ENCODE peak calls at places on chromosomes 4 and X, in four cellular contexts. F is cardiac muscle cell, D is neuronal stem cell, Y is astrocyte. X is an unnamed sample.

GRCh38 chrX:22999696-23000223 is at the start of gene DDX53:
- DNase-seq in F (no peak), Y (no peak), D (no peak), X (no peak)

GRCh38 chr4:149203256-149204001 is 612.2 kb downstream of the IQCM start:
- DNase-seq in F (peak; percentile 79), Y (peak; percentile 71), D (no peak), X (peak; percentile 45)

GRCh38 chr4:185834778-185835177 is 22.8 kb upstream of the SORBS2 start:
- DNase-seq in F (no peak), Y (no peak), D (no peak), X (no peak)

GRCh38 chr4:110208419-110208818 is 10.0 kb upstream of the ELOVL6 start:
- DNase-seq in F (no peak), Y (no peak), D (no peak), X (no peak)

GRCh38 chr4:156193800-156194199 is 240.1 kb upstream of the CTSO start:
- DNase-seq in Y (peak; percentile 43), D (no peak), F (no peak), X (no peak)

GRCh38 chr4:118682928-118683327 is 2.3 kb upstream of the METTL14 start:
- DNase-seq in Y (no peak), D (no peak), F (peak; percentile 14), X (no peak)

GRCh38 chr4:47315346-47315745 is 148.2 kb downstream of the COMMD8 start:
- DNase-seq in Y (peak; percentile 57), D (no peak), F (no peak), X (no peak)

GRCh38 chr4:109118635-109119034 is 183.8 kb downstream of the COL25A1 start:
- DNase-seq in D (no peak), F (no peak), Y (no peak), X (no peak)

GRCh38 chrX:9342581-9343051 is 122.2 kb upstream of the TBL1X start:
- DNase-seq in D (peak; percentile 56), F (peak; percentile 92), Y (peak; percentile 71), X (peak; percentile 61)

GRCh38 chr4:76279462-76279861 is 27.1 kb upstream of the STBD1 start:
- DNase-seq in D (no peak), Y (no peak), F (no peak), X (no peak)

GRCh38 chr4:140163029-140163810 is 9.2 kb upstream of the MAML3 start:
- DNase-seq in F (no peak), D (no peak), Y (peak; percentile 69), X (peak; percentile 5)

GRCh38 chr4:129346760-129347159 is 250.8 kb downstream of the C4orf33 start:
- DNase-seq in F (no peak), Y (no peak), D (no peak), X (no peak)

GRCh38 chrX:40108959-40109287 is 11.2 kb upstream of the BCOR start:
- DNase-seq in D (no peak), Y (peak; percentile 63), F (peak; percentile 80), X (peak; percentile 80)

GRCh38 chr4:157291071-157291470 is 70.5 kb downstream of the GRIA2 start:
- DNase-seq in F (no peak), Y (no peak), D (no peak), X (no peak)

GRCh38 chrX:13571136-13571535 is 1.7 kb downstream of the EGFL6 start:
- DNase-seq in Y (no peak), D (no peak), F (no peak), X (no peak)
- H3K27me3 ChIP-seq in Y (peaks cover 17% of the 10 kb centered on the region), D (peaks cover 20% of the 10 kb centered on the region), F (peaks cover 57% of the 10 kb centered on the region), X (peaks cover 6% of the 10 kb centered on the region)

DNA sequence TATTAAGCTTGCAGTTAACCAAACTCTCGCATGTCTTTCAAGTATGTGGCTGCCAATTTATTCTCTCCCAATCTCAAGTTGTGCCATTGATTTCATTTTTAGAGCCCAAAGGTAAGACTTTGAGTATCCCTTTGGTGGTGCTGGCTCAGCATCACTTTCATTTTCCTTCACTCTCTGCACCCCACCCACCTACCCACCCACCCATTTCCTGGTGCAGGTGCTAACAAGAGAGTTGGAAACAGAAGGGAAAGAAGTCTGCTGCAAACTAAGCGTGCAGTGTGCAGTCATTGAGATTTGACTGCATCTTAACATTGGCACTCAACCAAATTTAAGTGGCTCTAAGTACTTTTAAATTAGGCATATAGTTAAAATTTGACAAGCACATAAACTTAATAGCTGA is 184.4 kb downstream of the KDR start:
- DNase-seq in F (no peak), D (no peak), Y (no peak), X (no peak)
- H3K4me3 ChIP-seq in F (no peak overlapping the region), D (no peak overlapping the region), Y (no peak overlapping the region), X (no peak overlapping the region)

GRCh38 chrX:75786290-75786689 is 1.2 kb upstream of the MAGEE2 start:
- DNase-seq in Y (no peak), D (no peak), F (no peak), X (no peak)

GRCh38 chrX:75781618-75782017 is 3.4 kb downstream of the MAGEE2 start:
- DNase-seq in F (no peak), D (peak; percentile 0), Y (no peak), X (no peak)

DNA sequence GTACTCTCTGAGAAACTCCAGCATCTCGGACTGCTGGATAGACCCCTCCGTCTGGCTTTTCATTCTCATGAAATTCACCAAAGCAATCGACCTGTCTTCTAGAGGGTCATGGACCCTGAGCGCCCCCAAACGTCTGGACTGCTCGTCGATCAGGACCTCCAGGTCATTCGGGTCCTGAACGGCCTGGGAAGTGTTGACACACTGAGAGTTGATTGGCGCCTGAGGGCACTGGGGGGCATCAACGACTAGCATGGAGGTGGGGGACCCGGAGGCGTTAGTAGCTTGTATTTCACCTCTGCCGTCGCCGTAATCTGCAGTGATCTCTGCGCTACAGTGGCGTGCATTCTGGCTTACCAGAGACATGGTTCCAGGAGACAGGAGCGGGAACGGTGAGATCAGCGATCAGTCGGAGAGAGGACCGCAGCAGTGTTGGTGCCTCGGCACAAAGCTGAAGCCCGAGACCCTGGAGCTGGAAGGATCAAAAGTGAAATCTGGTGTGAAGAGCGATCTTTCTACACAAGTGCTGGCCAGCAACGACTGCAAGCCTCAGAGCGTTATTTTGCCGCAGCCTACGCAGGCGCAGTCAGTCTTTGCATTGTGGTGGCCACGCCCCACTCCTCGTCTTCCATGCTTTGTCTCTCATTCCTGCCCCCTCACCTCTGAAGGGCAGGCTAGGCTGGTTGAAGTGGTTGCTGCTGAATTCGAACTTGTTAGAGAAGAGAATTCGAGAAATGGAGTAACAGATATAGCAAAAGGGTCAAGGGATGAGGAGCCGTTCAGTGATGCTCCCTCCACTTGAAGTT is at the start of gene MAGEE2:
- DNase-seq in F (no peak), D (no peak), Y (no peak), X (no peak)
- H3K27me3 ChIP-seq in F (no peaks in the 10 kb centered on the region), D (no peaks in the 10 kb centered on the region), Y (no peaks in the 10 kb centered on the region), X (no peaks in the 10 kb centered on the region)

GRCh38 chr4:16230308-16230707 is 4.0 kb upstream of the TAPT1 start:
- DNase-seq in D (no peak), Y (no peak), F (no peak), X (no peak)

GRCh38 chr4:16227462-16227868 is 1.2 kb upstream of the TAPT1 start:
- DNase-seq in F (peak; percentile 59), Y (peak; percentile 49), D (peak; percentile 8), X (no peak)

GRCh38 chr4:16233569-16234177 is 7.4 kb upstream of the TAPT1 start:
- DNase-seq in F (no peak), D (no peak), Y (no peak), X (no peak)

GRCh38 chr4:16229604-16230003 is 3.3 kb upstream of the TAPT1 start:
- DNase-seq in Y (no peak), D (no peak), F (no peak), X (no peak)

DNA sequence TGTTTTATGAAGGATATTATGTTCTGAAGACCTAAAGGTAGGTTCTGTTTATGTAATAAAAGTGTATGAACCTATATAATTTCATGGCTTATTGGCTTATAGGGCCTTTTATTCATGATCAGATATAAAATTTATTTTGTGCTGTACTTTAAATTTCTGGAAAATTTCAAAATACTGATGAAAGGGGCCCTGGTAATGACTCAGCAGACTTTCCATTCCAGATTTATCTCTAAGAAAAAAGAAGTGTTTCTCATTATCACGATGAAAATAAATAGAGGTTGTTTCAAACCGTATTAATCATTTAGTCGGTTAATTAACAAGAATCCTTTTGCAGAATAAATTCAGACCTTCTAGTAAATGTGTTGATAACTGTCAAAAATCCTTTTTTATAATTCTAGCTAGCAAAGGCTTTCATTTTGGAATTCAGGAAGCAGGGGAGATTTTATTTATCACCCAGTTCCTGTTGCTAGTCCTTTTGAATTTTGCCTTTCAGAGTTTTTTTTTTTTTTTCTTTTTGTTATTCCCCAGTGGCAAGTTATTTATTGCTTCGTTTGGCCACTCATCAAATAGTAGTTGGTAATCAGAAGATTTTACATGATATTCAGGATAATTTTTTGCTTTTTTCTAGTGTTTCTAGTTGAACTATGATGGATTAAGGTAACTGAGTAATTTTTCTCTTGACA is 5.4 kb upstream of the TAPT1 start:
- DNase-seq in D (no peak), F (no peak), Y (no peak), X (no peak)
- H3K4me3 ChIP-seq in D (no peak overlapping the region), F (no peak overlapping the region), Y (no peak overlapping the region), X (no peak overlapping the region)

DNA sequence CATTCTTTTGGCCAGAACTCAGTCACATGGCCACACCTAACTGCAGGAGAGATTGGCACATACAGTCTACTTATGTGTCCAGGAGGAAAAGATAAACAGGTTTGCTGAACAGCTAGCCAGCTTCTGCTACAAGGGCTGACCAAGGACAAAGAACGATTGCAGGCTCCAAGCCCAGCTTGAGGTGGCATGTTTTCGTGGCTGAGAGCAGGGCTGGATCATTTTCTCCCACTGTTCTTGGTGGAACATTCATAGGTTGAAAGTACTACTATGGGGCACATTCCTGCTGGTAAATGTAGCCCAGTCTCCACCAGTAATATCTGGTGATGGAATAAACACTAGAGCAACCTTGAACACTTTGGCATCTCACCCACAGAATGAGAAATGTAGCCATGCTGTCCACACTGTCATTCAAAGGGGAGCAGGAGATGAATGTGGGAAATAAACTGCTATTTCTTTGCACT is 28.3 kb downstream of the NHS start:
- DNase-seq in D (no peak), F (no peak), Y (no peak), X (no peak)
- H3K27me3 ChIP-seq in D (no peaks in the 10 kb centered on the region), F (no peaks in the 10 kb centered on the region), Y (no peaks in the 10 kb centered on the region), X (no peaks in the 10 kb centered on the region)

GRCh38 chr4:86542319-86543027 is 51.6 kb upstream of the PTPN13 start:
- DNase-seq in F (no peak), Y (no peak), D (no peak), X (no peak)

GRCh38 chr4:86544313-86544966 is 49.7 kb upstream of the PTPN13 start:
- DNase-seq in Y (no peak), F (no peak), D (no peak), X (no peak)

GRCh38 chr4:86543080-86543479 is 51.0 kb upstream of the PTPN13 start:
- DNase-seq in F (no peak), D (no peak), Y (no peak), X (no peak)

GRCh38 chr4:86547140-86547539 is 47.0 kb upstream of the PTPN13 start:
- DNase-seq in Y (no peak), D (no peak), F (no peak), X (no peak)

DNA sequence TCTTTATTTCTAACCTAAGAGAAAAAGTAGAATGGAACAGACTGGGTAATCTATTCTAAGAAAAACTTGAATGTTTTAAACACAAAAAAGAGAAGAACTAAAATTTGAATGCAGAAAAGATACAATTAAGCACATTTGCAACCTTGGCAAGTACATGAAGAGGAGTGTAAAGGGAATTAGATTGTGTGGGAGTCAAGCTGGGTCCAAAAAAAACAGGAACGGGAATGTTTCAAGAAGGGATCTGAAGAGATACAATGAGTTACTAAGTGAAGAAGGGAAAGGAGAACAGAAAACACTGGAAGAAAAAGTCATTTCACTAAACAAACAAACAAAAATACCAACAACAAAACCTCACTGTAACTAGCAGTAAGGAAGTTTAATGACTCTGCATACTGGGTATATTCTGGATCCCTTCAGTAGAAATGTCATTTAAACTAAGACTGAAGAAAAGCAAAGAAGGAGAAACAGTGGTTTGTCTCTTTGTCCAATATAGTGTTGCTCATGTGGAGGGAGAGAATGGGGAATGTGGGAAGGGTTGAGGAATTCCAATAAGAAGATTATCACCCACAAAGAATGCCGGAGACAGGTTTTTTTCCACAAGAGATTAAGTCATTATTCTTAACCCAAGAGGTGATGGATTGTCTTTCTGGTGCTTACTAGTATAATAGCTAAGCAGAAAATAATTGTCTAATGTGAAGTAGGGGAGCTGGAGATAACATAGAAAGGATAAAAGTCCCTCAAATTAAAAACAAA is 50.4 kb upstream of the PTPN13 start:
- DNase-seq in D (peak; percentile 73), Y (peak; percentile 89), F (no peak), X (no peak)
- H3K4me3 ChIP-seq in D (no peak overlapping the region), Y (no peak overlapping the region), F (no peak overlapping the region), X (no peak overlapping the region)

X was measured in MG63.